ENCODE peak calls at places on chromosomes 6 and 20, in seven cellular contexts. N is HepG2, Y is H1, M is HCT116, B is K562, C is GM12878, S is SK-N-SH. R is an unnamed sample.

GRCh38 chr6:52543729-52544324 is 33.0 kb downstream of the TRAM2 start:
- DNase-seq in N (peak), B (no peak), C (no peak), Y (no peak), S (no peak), M (no peak), R (no peak)

GRCh38 chr6:138654715-138655634 is 118.6 kb upstream of the CCDC28A start:
- DNase-seq in N (no peak), C (peak), B (no peak), M (peak), Y (no peak), S (no peak), R (no peak)

GRCh38 chr6:152094992-152095592 is 287.6 kb downstream of the ESR1 start:
- DNase-seq in Y (no peak), N (peak), M (peak), B (peak), S (no peak), C (no peak), R (no peak)

GRCh38 chr6:124434416-124434815 is 527.8 kb upstream of the RNF217 start:
- DNase-seq in C (no peak), Y (no peak), N (no peak), B (no peak), S (no peak), M (no peak), R (no peak)

GRCh38 chr6:27091661-27092315 is 155.7 kb upstream of the PRSS16 start:
- DNase-seq in C (peak), Y (peak), B (peak), N (peak), M (peak), S (peak), R (peak)

GRCh38 chr20:9500121-9500911 is 14.1 kb upstream of the LAMP5 start:
- DNase-seq in N (no peak), M (no peak), C (no peak), Y (no peak), S (no peak), B (no peak), R (no peak)

GRCh38 chr20:46367967-46368901 is 38.2 kb downstream of the ELMO2 start:
- DNase-seq in M (no peak), N (peak), Y (no peak), C (no peak), B (peak), S (no peak), R (no peak)

GRCh38 chr6:142047934-142048592 is 84.7 kb upstream of the GJE1 start:
- DNase-seq in B (no peak), C (no peak), Y (no peak), S (no peak), N (no peak), M (no peak), R (no peak)

GRCh38 chr20:43691928-43692524 is 25.1 kb downstream of the MYBL2 start:
- DNase-seq in C (no peak), M (peak), S (peak), Y (peak), N (peak), B (peak), R (peak)

GRCh38 chr6:1296542-1296941 is 15.4 kb upstream of the FOXQ1 start:
- DNase-seq in C (no peak), Y (no peak), M (no peak), S (no peak), B (no peak), N (no peak), R (peak)

GRCh38 chr6:160027931-160028330 is 59.0 kb downstream of the IGF2R start:
- DNase-seq in M (no peak), S (no peak), B (no peak), N (no peak), Y (no peak), C (no peak), R (no peak)

GRCh38 chr6:33248643-33248931 is 23.1 kb downstream of the VPS52 start:
- DNase-seq in C (no peak), Y (no peak), M (no peak), S (no peak), N (no peak), B (no peak), R (no peak)

GRCh38 chr20:55116598-55116997 is 641.2 kb downstream of the DOK5 start:
- DNase-seq in M (no peak), C (peak), N (no peak), S (no peak), Y (no peak), B (no peak), R (no peak)

GRCh38 chr6:11381801-11382513 is 149.5 kb upstream of the NEDD9 start:
- DNase-seq in C (peak), Y (no peak), M (no peak), N (no peak), S (no peak), B (no peak), R (no peak)

GRCh38 chr20:39913274-39913673 is 775.8 kb downstream of the MAFB start:
- DNase-seq in S (no peak), C (no peak), N (no peak), B (no peak), M (no peak), Y (no peak), R (no peak)

GRCh38 chr6:45965787-45966186 is 49.9 kb downstream of the CLIC5 start:
- DNase-seq in S (no peak), N (no peak), C (no peak), M (no peak), B (no peak), Y (no peak), R (peak)

GRCh38 chr6:21064716-21065340 is 528.7 kb upstream of the SOX4 start:
- DNase-seq in Y (no peak), N (no peak), M (no peak), C (no peak), S (no peak), B (peak), R (no peak)

GRCh38 chr6:124536792-124537191 is 425.4 kb upstream of the RNF217 start:
- DNase-seq in N (no peak), Y (no peak), S (no peak), M (no peak), C (no peak), B (no peak), R (no peak)

GRCh38 chr6:150687508-150687907 is 87.8 kb downstream of the PLEKHG1 start:
- DNase-seq in Y (no peak), C (no peak), M (no peak), B (no peak), S (no peak), N (peak), R (no peak)

GRCh38 chr6:28948782-28949486 is 25.1 kb upstream of the TRIM27 start:
- DNase-seq in N (peak), M (no peak), C (no peak), B (no peak), Y (peak), S (no peak), R (no peak)

GRCh38 chr20:25276533-25277050 is 28.7 kb downstream of the PYGB start:
- DNase-seq in C (no peak), N (no peak), B (no peak), S (no peak), Y (peak), M (no peak), R (no peak)

GRCh38 chr6:17061097-17061496 is 40.8 kb upstream of the STMND1 start:
- DNase-seq in N (no peak), B (no peak), Y (no peak), S (no peak), C (no peak), M (no peak), R (no peak)

GRCh38 chr20:7161690-7162089 is 394.2 kb downstream of the BMP2 start:
- DNase-seq in M (no peak), S (peak), B (no peak), N (peak), C (no peak), Y (no peak), R (peak)

GRCh38 chr6:90436403-90436802 is 139.8 kb upstream of the BACH2 start:
- DNase-seq in N (no peak), Y (no peak), M (no peak), S (no peak), C (no peak), B (no peak), R (peak)

GRCh38 chr6:83463886-83464285 is 33.0 kb upstream of the ME1 start:
- DNase-seq in S (no peak), C (no peak), Y (no peak), M (no peak), B (no peak), N (no peak), R (no peak)

GRCh38 chr20:44541957-44542356 is 20.1 kb upstream of the SERINC3 start:
- DNase-seq in Y (no peak), M (no peak), C (no peak), S (no peak), B (no peak), N (no peak), R (no peak)

GRCh38 chr6:107545761-107546160 is 55.8 kb downstream of the SOBP start:
- DNase-seq in M (no peak), C (no peak), Y (no peak), S (no peak), B (no peak), N (no peak), R (no peak)

GRCh38 chr6:26230336-26230735 is 134.7 kb upstream of the BTN3A2 start:
- DNase-seq in S (no peak), B (no peak), C (no peak), M (no peak), N (no peak), Y (no peak), R (no peak)

GRCh38 chr20:22303523-22303922 is 280.8 kb downstream of the FOXA2 start:
- DNase-seq in N (peak), C (no peak), Y (no peak), B (peak), S (peak), M (peak), R (no peak)

GRCh38 chr20:13220194-13220856 is 749 bp upstream of the ISM1 start:
- DNase-seq in C (no peak), Y (peak), M (no peak), S (peak), B (no peak), N (no peak), R (peak)

GRCh38 chr20:31990958-31991705 is 19.1 kb upstream of the CCM2L start:
- DNase-seq in M (no peak), S (peak), C (no peak), B (no peak), Y (no peak), N (no peak), R (no peak)

GRCh38 chr20:47865451-47865850 is 80.2 kb upstream of the SULF2 start:
- DNase-seq in S (no peak), Y (no peak), N (peak), C (no peak), B (no peak), M (no peak), R (no peak)

GRCh38 chr20:47867831-47868230 is 82.5 kb upstream of the SULF2 start:
- DNase-seq in B (no peak), M (no peak), S (no peak), C (no peak), Y (no peak), N (no peak), R (no peak)

GRCh38 chr20:47866480-47866879 is 81.2 kb upstream of the SULF2 start:
- DNase-seq in C (no peak), M (no peak), S (no peak), B (no peak), N (no peak), Y (no peak), R (no peak)

GRCh38 chr20:47863531-47863930 is 78.2 kb upstream of the SULF2 start:
- DNase-seq in Y (no peak), N (no peak), B (no peak), S (no peak), M (no peak), C (no peak), R (no peak)

DNA sequence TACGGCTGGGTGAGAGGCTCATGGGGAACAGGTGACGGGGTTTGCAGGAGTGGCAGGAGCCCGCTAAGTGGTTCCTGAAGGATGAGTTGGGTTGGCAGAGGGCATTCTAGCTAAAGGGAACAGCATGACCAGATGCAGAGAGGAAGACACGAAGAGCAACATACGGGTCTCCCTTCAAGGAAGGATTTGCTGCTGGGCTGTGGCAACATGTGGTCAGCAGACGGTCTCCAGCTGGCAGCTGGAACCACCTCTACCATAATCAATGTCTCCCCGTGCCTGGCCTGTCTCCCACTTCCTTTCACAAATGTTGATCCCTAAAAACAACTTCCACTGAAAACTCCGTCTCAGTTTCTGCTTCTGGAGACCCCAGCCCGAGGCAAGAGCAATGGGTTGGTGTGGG is 80.6 kb upstream of the SULF2 start:
- DNase-seq in B (no peak), Y (no peak), N (no peak), S (peak), C (no peak), M (no peak), R (no peak)
- TF ChIP-seq JUND in B (no peak), Y (no peak), N (no peak), S (no peak), C (no peak), M (no peak), R (no peak)

GRCh38 chr6:132713355-132714134 is at the start of gene VNN1:
- DNase-seq in Y (no peak), B (no peak), S (no peak), N (no peak), C (no peak), M (no peak), R (no peak)
- TF ChIP-seq JUND in Y (no peak), B (no peak), S (no peak), N (no peak), C (no peak), M (no peak), R (no peak)

DNA sequence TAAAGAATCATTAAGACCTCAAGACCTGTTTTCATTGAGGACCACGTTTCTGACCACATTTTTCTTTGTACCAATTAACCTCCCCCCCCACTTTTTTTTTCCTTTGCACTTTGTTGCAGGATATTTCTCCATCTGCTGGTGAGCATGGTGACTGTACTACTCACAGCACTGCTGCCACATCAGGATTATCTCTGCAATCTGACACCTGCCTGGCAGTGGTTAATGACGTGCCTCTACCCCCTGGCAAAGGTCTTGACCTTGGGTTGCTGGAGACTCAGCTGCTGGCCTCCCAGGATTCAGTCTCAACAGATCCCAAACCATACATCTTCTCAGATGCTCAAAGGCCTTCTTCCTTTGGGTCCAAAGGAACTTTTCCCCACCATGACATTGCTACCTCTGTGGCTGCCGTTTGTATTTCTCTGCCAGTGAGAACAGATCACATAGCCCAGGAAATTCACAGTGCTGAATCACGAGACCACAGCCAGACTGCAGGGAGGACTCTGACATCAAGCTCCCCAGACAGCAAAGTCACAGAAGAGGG is 46.6 kb upstream of the EDN3 start:
- DNase-seq in S (peak), M (no peak), Y (no peak), B (no peak), C (no peak), N (no peak), R (peak)
- TF ChIP-seq JUND in S (no peak), M (no peak), Y (no peak), B (no peak), C (no peak), N (no peak), R (no peak)

DNA sequence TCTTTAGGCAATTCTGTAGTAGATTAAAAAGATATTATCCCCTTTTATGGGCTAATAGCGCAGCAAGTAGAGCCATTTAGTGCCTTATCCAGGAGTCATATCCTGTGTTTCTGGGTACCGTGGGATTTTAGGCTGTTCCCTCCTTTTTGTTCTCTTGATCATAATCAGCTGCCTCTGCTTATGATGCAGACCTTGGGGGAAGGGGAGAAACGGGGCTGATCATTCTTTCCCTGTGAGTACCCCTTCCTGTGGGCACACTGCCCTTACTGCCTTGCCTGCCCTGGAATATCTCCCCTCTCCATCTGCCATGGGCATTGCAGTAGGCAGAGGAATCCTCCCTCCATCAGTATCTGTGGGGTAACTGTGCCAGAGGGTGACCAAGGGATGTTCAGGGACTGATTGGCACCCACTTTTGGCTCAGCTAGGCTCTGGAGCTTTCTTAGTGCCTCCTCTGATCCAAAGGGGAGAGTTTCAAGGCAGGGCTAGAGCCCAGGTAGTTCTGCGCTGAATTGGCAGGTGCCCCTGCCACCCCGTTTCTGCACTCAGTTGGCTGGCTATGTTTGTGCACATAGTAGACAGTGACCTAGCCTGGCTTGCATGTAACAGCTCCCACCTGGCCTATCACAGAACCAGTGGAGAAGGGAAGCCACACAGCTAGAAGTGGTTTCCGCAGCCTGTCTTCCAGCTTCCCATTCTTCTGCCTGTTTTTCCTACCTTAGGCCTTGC is 103.3 kb downstream of the FIG4 start:
- DNase-seq in C (no peak), B (no peak), Y (no peak), N (no peak), M (no peak), S (peak), R (no peak)
- TF ChIP-seq JUND in C (no peak), B (no peak), Y (no peak), N (no peak), M (no peak), S (peak), R (no peak)